ENCODE peak calls at places on chromosomes 13 and 19, in four cellular contexts. One of them, this sample, is unnamed.

GRCh38 chr13:112741835-112742570 is 52.2 kb downstream of the ATP11A start:
- DNase-seq in trophoblast cell: no peak
- DNase-seq in IMR-90: no peak
- DNase-seq in neuronal stem cell: no peak
- DNase-seq in this sample: no peak

GRCh38 chr19:17441241-17442135 is 7.0 kb downstream of the TMEM221 start:
- DNase-seq in neuronal stem cell: no peak
- DNase-seq in IMR-90: no peak
- DNase-seq in trophoblast cell: no peak
- DNase-seq in this sample: peak; percentile 69

GRCh38 chr19:27793128-27793643 is 1419.8 kb downstream of the UQCRFS1 start:
- DNase-seq in IMR-90: peak; percentile 58
- DNase-seq in trophoblast cell: no peak
- DNase-seq in neuronal stem cell: peak; percentile 65
- DNase-seq in this sample: peak; percentile 98

GRCh38 chr19:8069116-8069973 is 16.8 kb downstream of the CCL25 start:
- DNase-seq in neuronal stem cell: no peak
- DNase-seq in trophoblast cell: no peak
- DNase-seq in IMR-90: no peak
- DNase-seq in this sample: peak; percentile 82

GRCh38 chr19:2426661-2427322 is 594 bp downstream of the TIMM13 start:
- DNase-seq in trophoblast cell: no peak
- DNase-seq in IMR-90: peak; percentile 14
- DNase-seq in neuronal stem cell: peak; percentile 63
- DNase-seq in this sample: peak; percentile 72

GRCh38 chr13:30884543-30884942 is 21.5 kb upstream of the MEDAG start:
- DNase-seq in IMR-90: no peak
- DNase-seq in neuronal stem cell: no peak
- DNase-seq in trophoblast cell: no peak
- DNase-seq in this sample: peak; percentile 73

GRCh38 chr19:44587863-44588752 is 25.3 kb upstream of the IGSF23 start:
- DNase-seq in IMR-90: peak; percentile 96
- DNase-seq in neuronal stem cell: no peak
- DNase-seq in trophoblast cell: peak; percentile 69
- DNase-seq in this sample: peak; percentile 49

GRCh38 chr13:98454389-98454881 is 122.5 kb downstream of the STK24 start:
- DNase-seq in trophoblast cell: no peak
- DNase-seq in neuronal stem cell: no peak
- DNase-seq in IMR-90: peak; percentile 94
- DNase-seq in this sample: no peak

GRCh38 chr13:64556391-64556790 is 2673.7 kb downstream of the PCDH9 start:
- DNase-seq in IMR-90: peak; percentile 2
- DNase-seq in trophoblast cell: no peak
- DNase-seq in neuronal stem cell: no peak
- DNase-seq in this sample: no peak

GRCh38 chr19:43667524-43668405 is 2.2 kb downstream of the PLAUR start:
- DNase-seq in trophoblast cell: no peak
- DNase-seq in neuronal stem cell: no peak
- DNase-seq in IMR-90: peak; percentile 20
- DNase-seq in this sample: no peak

GRCh38 chr19:1986357-1987162 is 29.0 kb downstream of the BTBD2 start:
- DNase-seq in IMR-90: no peak
- DNase-seq in neuronal stem cell: no peak
- DNase-seq in trophoblast cell: no peak
- DNase-seq in this sample: no peak

GRCh38 chr19:44700547-44700946 is 1.6 kb downstream of the CEACAM16 start:
- DNase-seq in IMR-90: no peak
- DNase-seq in neuronal stem cell: no peak
- DNase-seq in trophoblast cell: no peak
- DNase-seq in this sample: no peak

GRCh38 chr19:47100290-47100689 is 13.3 kb downstream of the ZC3H4 start:
- DNase-seq in neuronal stem cell: no peak
- DNase-seq in trophoblast cell: no peak
- DNase-seq in IMR-90: no peak
- DNase-seq in this sample: peak; percentile 61

GRCh38 chr19:30888937-30889336 is 460.3 kb downstream of the TSHZ3 start:
- DNase-seq in trophoblast cell: no peak
- DNase-seq in IMR-90: no peak
- DNase-seq in neuronal stem cell: no peak
- DNase-seq in this sample: no peak

GRCh38 chr19:33797821-33798633 is 1.4 kb downstream of the KCTD15 start:
- DNase-seq in neuronal stem cell: peak; percentile 61
- DNase-seq in IMR-90: peak; percentile 33
- DNase-seq in trophoblast cell: no peak
- DNase-seq in this sample: peak; percentile 77

GRCh38 chr19:13154241-13154778 is 4.1 kb downstream of the IER2 start:
- DNase-seq in trophoblast cell: peak; percentile 81
- DNase-seq in IMR-90: peak; percentile 95
- DNase-seq in neuronal stem cell: peak; percentile 46
- DNase-seq in this sample: peak; percentile 72

GRCh38 chr19:23384166-23384565 is 11.1 kb downstream of the ZNF91 start:
- DNase-seq in neuronal stem cell: no peak
- DNase-seq in IMR-90: no peak
- DNase-seq in trophoblast cell: no peak
- DNase-seq in this sample: no peak

GRCh38 chr19:1296575-1297271 is 11.1 kb downstream of the EFNA2 start:
- DNase-seq in trophoblast cell: no peak
- DNase-seq in neuronal stem cell: no peak
- DNase-seq in IMR-90: no peak
- DNase-seq in this sample: no peak

GRCh38 chr13:49217962-49218492 is 2.1 kb upstream of the MLNR start:
- DNase-seq in IMR-90: no peak
- DNase-seq in neuronal stem cell: no peak
- DNase-seq in trophoblast cell: no peak
- DNase-seq in this sample: no peak
- H2BK5ac ChIP-seq in IMR-90: no peak overlapping the region
- H2BK5ac ChIP-seq in neuronal stem cell: no peak overlapping the region
- H2BK5ac ChIP-seq in trophoblast cell: no peak overlapping the region
- H2BK5ac ChIP-seq in this sample: no peak overlapping the region

GRCh38 chr19:16017138-16017490 is 59.2 kb upstream of the TPM4 start:
- DNase-seq in IMR-90: no peak
- DNase-seq in trophoblast cell: no peak
- DNase-seq in neuronal stem cell: no peak
- DNase-seq in this sample: no peak

GRCh38 chr19:16013851-16014840 is 62.1 kb upstream of the TPM4 start:
- DNase-seq in trophoblast cell: no peak
- DNase-seq in IMR-90: no peak
- DNase-seq in neuronal stem cell: no peak
- DNase-seq in this sample: no peak

GRCh38 chr19:16016226-16017137 is 59.8 kb upstream of the TPM4 start:
- DNase-seq in trophoblast cell: no peak
- DNase-seq in IMR-90: no peak
- DNase-seq in neuronal stem cell: no peak
- DNase-seq in this sample: no peak

GRCh38 chr19:16014923-16015804 is 61.1 kb upstream of the TPM4 start:
- DNase-seq in IMR-90: no peak
- DNase-seq in neuronal stem cell: no peak
- DNase-seq in trophoblast cell: no peak
- DNase-seq in this sample: no peak

GRCh38 chr19:16015805-16016173 is 60.5 kb upstream of the TPM4 start:
- DNase-seq in IMR-90: no peak
- DNase-seq in neuronal stem cell: no peak
- DNase-seq in trophoblast cell: no peak
- DNase-seq in this sample: no peak
- H2BK5ac ChIP-seq in IMR-90: no peak overlapping the region
- H2BK5ac ChIP-seq in neuronal stem cell: no peak overlapping the region
- H2BK5ac ChIP-seq in trophoblast cell: no peak overlapping the region
- H2BK5ac ChIP-seq in this sample: no peak overlapping the region

DNA sequence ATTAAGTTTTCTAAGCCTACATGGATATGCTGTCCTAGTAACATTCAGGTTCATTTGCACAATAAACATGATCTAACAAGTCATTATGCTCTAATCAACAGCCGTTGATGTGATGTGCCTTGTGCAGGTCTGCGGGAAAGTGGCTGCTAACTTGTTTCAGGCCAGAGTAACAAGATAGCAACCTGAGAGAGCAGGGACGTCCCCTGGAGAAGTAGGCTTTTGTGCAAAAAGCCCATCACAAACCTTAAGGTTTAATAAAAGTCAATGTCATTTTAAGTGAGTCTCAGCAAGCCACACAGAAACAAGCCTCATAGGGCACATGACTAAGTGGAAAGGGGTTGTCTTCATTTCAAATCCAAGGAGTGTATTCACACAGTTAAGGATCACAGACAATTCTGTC is 17.6 kb downstream of the FOXO1 start:
- DNase-seq in neuronal stem cell: no peak
- DNase-seq in trophoblast cell: no peak
- DNase-seq in IMR-90: no peak
- DNase-seq in this sample: peak; percentile 77
- H2BK5ac ChIP-seq in neuronal stem cell: no peak overlapping the region
- H2BK5ac ChIP-seq in trophoblast cell: no peak overlapping the region
- H2BK5ac ChIP-seq in IMR-90: no peak overlapping the region
- H2BK5ac ChIP-seq in this sample: no peak overlapping the region

GRCh38 chr13:114077121-114077937 is 55.1 kb downstream of the RASA3 start:
- DNase-seq in IMR-90: no peak
- DNase-seq in trophoblast cell: no peak
- DNase-seq in neuronal stem cell: no peak
- DNase-seq in this sample: no peak
- H2BK5ac ChIP-seq in IMR-90: no peak overlapping the region
- H2BK5ac ChIP-seq in trophoblast cell: no peak overlapping the region
- H2BK5ac ChIP-seq in neuronal stem cell: no peak overlapping the region
- H2BK5ac ChIP-seq in this sample: no peak overlapping the region

GRCh38 chr19:48419158-48419920 is 25.9 kb downstream of the GRIN2D start:
- DNase-seq in trophoblast cell: no peak
- DNase-seq in neuronal stem cell: peak; percentile 64
- DNase-seq in IMR-90: peak; percentile 42
- DNase-seq in this sample: peak; percentile 88
- H2BK5ac ChIP-seq in trophoblast cell: no peak overlapping the region
- H2BK5ac ChIP-seq in neuronal stem cell: peak overlapping the region; percentile 5
- H2BK5ac ChIP-seq in IMR-90: no peak overlapping the region
- H2BK5ac ChIP-seq in this sample: no peak overlapping the region

GRCh38 chr19:35743640-35744306 is 1.4 kb downstream of the U2AF1L4 start:
- DNase-seq in IMR-90: no peak
- DNase-seq in trophoblast cell: no peak
- DNase-seq in neuronal stem cell: no peak
- DNase-seq in this sample: no peak
- H2BK5ac ChIP-seq in IMR-90: no peak overlapping the region
- H2BK5ac ChIP-seq in trophoblast cell: no peak overlapping the region
- H2BK5ac ChIP-seq in neuronal stem cell: no peak overlapping the region
- H2BK5ac ChIP-seq in this sample: no peak overlapping the region

DNA sequence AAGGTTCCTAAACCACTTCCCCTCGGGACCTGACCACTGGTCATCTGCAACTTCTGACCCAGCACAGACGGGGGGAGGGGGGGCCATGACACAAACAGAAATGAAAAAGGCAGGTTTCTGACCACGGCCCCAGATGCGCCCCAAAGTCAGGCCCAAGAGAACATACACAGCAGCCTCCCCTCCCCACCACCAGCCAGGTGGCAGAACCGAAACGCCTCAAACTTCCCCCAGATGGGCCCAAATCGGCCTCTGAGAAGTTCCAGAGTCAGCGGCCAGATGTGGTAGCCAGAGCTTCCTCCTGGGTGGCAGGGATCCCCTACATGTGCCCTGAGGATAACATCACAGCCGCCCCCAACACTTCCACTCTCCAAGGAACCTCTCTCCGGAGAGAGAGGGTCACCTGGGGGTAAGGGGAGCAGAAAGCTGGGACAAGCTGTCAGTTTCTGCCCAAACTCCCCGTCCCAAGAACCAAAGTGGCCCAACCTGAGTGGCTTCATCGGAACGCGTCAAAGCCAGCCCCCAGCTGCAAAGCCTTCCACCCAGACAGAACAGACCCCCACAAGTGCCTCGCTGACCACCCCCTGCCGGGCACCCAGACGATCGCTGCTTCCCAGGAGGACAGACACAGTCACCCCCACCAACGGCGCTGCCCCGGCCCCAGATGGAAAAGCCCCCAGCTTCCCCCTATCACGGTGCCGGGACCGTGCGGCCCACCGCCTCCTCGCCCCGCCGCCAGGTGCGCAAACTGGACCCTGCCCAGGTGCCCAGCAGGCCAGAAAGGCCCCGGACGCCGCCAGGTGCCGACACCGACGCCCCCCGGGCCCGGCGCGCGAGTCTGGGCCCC is 800 bp downstream of the ELL start:
- DNase-seq in IMR-90: no peak
- DNase-seq in neuronal stem cell: peak; percentile 26
- DNase-seq in trophoblast cell: no peak
- DNase-seq in this sample: peak; percentile 33
- H2BK5ac ChIP-seq in IMR-90: peak overlapping the region; percentile 96
- H2BK5ac ChIP-seq in neuronal stem cell: peak overlapping the region; percentile 39
- H2BK5ac ChIP-seq in trophoblast cell: peak overlapping the region; percentile 59
- H2BK5ac ChIP-seq in this sample: no peak overlapping the region

GRCh38 chr19:9936151-9937000 is at the start of gene OLFM2:
- DNase-seq in trophoblast cell: no peak
- DNase-seq in neuronal stem cell: peak; percentile 63
- DNase-seq in IMR-90: no peak
- DNase-seq in this sample: peak; percentile 53
- H2BK5ac ChIP-seq in trophoblast cell: no peak within 1 kb of the TSS
- H2BK5ac ChIP-seq in neuronal stem cell: no peak within 1 kb of the TSS
- H2BK5ac ChIP-seq in IMR-90: no peak within 1 kb of the TSS
- H2BK5ac ChIP-seq in this sample: no peak within 1 kb of the TSS

DNA sequence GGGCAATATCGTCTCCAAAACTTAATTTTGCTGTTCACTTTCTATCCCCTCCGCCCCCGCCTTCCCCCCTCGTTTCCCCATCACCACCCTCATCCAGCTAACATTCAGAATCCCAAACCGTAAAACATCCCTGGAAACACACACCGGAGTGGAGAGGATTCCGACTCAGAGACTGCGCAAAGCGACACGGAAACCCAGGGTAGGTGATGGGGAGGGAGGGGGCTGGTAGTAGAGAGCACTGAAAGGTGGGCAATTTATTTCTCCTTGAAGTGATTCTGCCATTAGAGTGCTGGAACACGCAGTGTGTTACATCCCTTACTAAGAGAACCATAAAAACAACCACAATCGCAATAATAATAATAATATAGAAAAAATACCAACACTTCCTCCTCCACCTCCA is 1.5 kb downstream of the PCDH20 start:
- DNase-seq in trophoblast cell: no peak
- DNase-seq in neuronal stem cell: no peak
- DNase-seq in IMR-90: no peak
- DNase-seq in this sample: peak; percentile 6
- H2BK5ac ChIP-seq in trophoblast cell: no peak overlapping the region
- H2BK5ac ChIP-seq in neuronal stem cell: no peak overlapping the region
- H2BK5ac ChIP-seq in IMR-90: no peak overlapping the region
- H2BK5ac ChIP-seq in this sample: no peak overlapping the region